ENCODE peak calls at places on chromosomes 12 and 14, in nine cellular contexts. One of them, this sample, is unnamed.
A peak's percentile ranks its signal among the peaks of the same experiment; 100 is the strongest.

GRCh38 chr14:91249841-91250616 is 5.5 kb upstream of the GPR68 start:
- DNase-seq in A549: peak; percentile 36
- DNase-seq in ascending aorta: no peak
- DNase-seq in ovary: no peak
- DNase-seq in left ventricle myocardium inferior: no peak
- DNase-seq in neural progenitor cell: peak; percentile 85
- DNase-seq in HCT116: no peak
- DNase-seq in cardiac muscle cell: no peak
- DNase-seq in Panc1: no peak
- DNase-seq in this sample: no peak

GRCh38 chr14:39181026-39181692 is 6.1 kb downstream of the PNN start:
- DNase-seq in A549: no peak
- DNase-seq in ascending aorta: no peak
- DNase-seq in ovary: no peak
- DNase-seq in left ventricle myocardium inferior: no peak
- DNase-seq in neural progenitor cell: no peak
- DNase-seq in HCT116: no peak
- DNase-seq in cardiac muscle cell: no peak
- DNase-seq in Panc1: no peak
- DNase-seq in this sample: no peak

GRCh38 chr14:67187826-67188225 is 1.4 kb upstream of the GARIN2 start:
- DNase-seq in A549: peak; percentile 29
- DNase-seq in ascending aorta: no peak
- DNase-seq in ovary: no peak
- DNase-seq in left ventricle myocardium inferior: no peak
- DNase-seq in neural progenitor cell: no peak
- DNase-seq in HCT116: peak; percentile 85
- DNase-seq in cardiac muscle cell: peak; percentile 27
- DNase-seq in Panc1: peak; percentile 54
- DNase-seq in this sample: no peak

GRCh38 chr12:51820721-51821422 is 27.6 kb downstream of the FIGNL2 start:
- DNase-seq in A549: peak; percentile 86
- DNase-seq in ascending aorta: peak; percentile 68
- DNase-seq in ovary: no peak
- DNase-seq in left ventricle myocardium inferior: peak; percentile 73
- DNase-seq in neural progenitor cell: peak; percentile 92
- DNase-seq in HCT116: no peak
- DNase-seq in cardiac muscle cell: peak; percentile 72
- DNase-seq in Panc1: no peak
- DNase-seq in this sample: peak; percentile 72

GRCh38 chr14:20692111-20692751 is 3.7 kb downstream of the ANG start:
- DNase-seq in A549: no peak
- DNase-seq in ascending aorta: no peak
- DNase-seq in ovary: no peak
- DNase-seq in left ventricle myocardium inferior: no peak
- DNase-seq in neural progenitor cell: no peak
- DNase-seq in HCT116: no peak
- DNase-seq in cardiac muscle cell: no peak
- DNase-seq in Panc1: no peak
- DNase-seq in this sample: no peak

GRCh38 chr12:42163913-42164312 is 19.2 kb upstream of the GXYLT1 start:
- DNase-seq in A549: peak; percentile 46
- DNase-seq in ascending aorta: no peak
- DNase-seq in ovary: no peak
- DNase-seq in left ventricle myocardium inferior: no peak
- DNase-seq in neural progenitor cell: no peak
- DNase-seq in HCT116: no peak
- DNase-seq in cardiac muscle cell: no peak
- DNase-seq in Panc1: no peak
- DNase-seq in this sample: no peak

GRCh38 chr14:89022274-89022673 is 197.8 kb downstream of the TTC8 start:
- DNase-seq in A549: no peak
- DNase-seq in ascending aorta: no peak
- DNase-seq in ovary: no peak
- DNase-seq in left ventricle myocardium inferior: no peak
- DNase-seq in neural progenitor cell: no peak
- DNase-seq in HCT116: no peak
- DNase-seq in cardiac muscle cell: no peak
- DNase-seq in Panc1: no peak
- DNase-seq in this sample: no peak

GRCh38 chr14:64826845-64827244 is 52.9 kb downstream of the SPTB start:
- DNase-seq in A549: no peak
- DNase-seq in ascending aorta: no peak
- DNase-seq in ovary: no peak
- DNase-seq in left ventricle myocardium inferior: no peak
- DNase-seq in neural progenitor cell: no peak
- DNase-seq in HCT116: no peak
- DNase-seq in cardiac muscle cell: peak; percentile 40
- DNase-seq in Panc1: no peak
- DNase-seq in this sample: no peak

GRCh38 chr14:95948608-95949007 is 72.0 kb downstream of the TUNAR start:
- DNase-seq in A549: no peak
- DNase-seq in ascending aorta: no peak
- DNase-seq in ovary: no peak
- DNase-seq in left ventricle myocardium inferior: no peak
- DNase-seq in neural progenitor cell: peak; percentile 91
- DNase-seq in HCT116: no peak
- DNase-seq in cardiac muscle cell: no peak
- DNase-seq in Panc1: no peak
- DNase-seq in this sample: no peak

GRCh38 chr12:5429741-5430557 is 2.0 kb upstream of the NTF3 start:
- DNase-seq in A549: no peak
- DNase-seq in ascending aorta: no peak
- DNase-seq in ovary: no peak
- DNase-seq in left ventricle myocardium inferior: no peak
- DNase-seq in neural progenitor cell: peak; percentile 69
- DNase-seq in HCT116: no peak
- DNase-seq in cardiac muscle cell: no peak
- DNase-seq in Panc1: no peak
- DNase-seq in this sample: no peak

GRCh38 chr14:68309631-68310030 is 483.2 kb downstream of the ZFP36L1 start:
- DNase-seq in A549: no peak
- DNase-seq in ascending aorta: no peak
- DNase-seq in ovary: no peak
- DNase-seq in left ventricle myocardium inferior: no peak
- DNase-seq in neural progenitor cell: no peak
- DNase-seq in HCT116: no peak
- DNase-seq in cardiac muscle cell: peak; percentile 14
- DNase-seq in Panc1: no peak
- DNase-seq in this sample: no peak

GRCh38 chr12:103964805-103965204 is 867 bp upstream of the TDG start:
- DNase-seq in A549: no peak
- DNase-seq in ascending aorta: no peak
- DNase-seq in ovary: no peak
- DNase-seq in left ventricle myocardium inferior: no peak
- DNase-seq in neural progenitor cell: no peak
- DNase-seq in HCT116: no peak
- DNase-seq in cardiac muscle cell: no peak
- DNase-seq in Panc1: no peak
- DNase-seq in this sample: no peak

GRCh38 chr14:93184391-93185332 is at the start of the genes LYSET and MOAP1:
- DNase-seq in A549: peak; percentile 88
- DNase-seq in ascending aorta: peak; percentile 92
- DNase-seq in ovary: peak; percentile 82
- DNase-seq in left ventricle myocardium inferior: peak; percentile 87
- DNase-seq in neural progenitor cell: peak; percentile 95
- DNase-seq in HCT116: no peak
- DNase-seq in cardiac muscle cell: peak; percentile 88
- DNase-seq in Panc1: no peak
- DNase-seq in this sample: peak; percentile 88

GRCh38 chr14:101520621-101521305 is 40.5 kb upstream of the DIO3 start:
- DNase-seq in A549: no peak
- DNase-seq in ascending aorta: peak; percentile 74
- DNase-seq in ovary: peak; percentile 78
- DNase-seq in left ventricle myocardium inferior: peak; percentile 35
- DNase-seq in neural progenitor cell: no peak
- DNase-seq in HCT116: no peak
- DNase-seq in cardiac muscle cell: peak; percentile 76
- DNase-seq in Panc1: no peak
- DNase-seq in this sample: no peak

GRCh38 chr12:125167658-125168057 is 102.4 kb downstream of the AACS start:
- DNase-seq in A549: no peak
- DNase-seq in ascending aorta: no peak
- DNase-seq in ovary: no peak
- DNase-seq in left ventricle myocardium inferior: no peak
- DNase-seq in neural progenitor cell: no peak
- DNase-seq in HCT116: no peak
- DNase-seq in cardiac muscle cell: no peak
- DNase-seq in Panc1: no peak
- DNase-seq in this sample: no peak

DNA sequence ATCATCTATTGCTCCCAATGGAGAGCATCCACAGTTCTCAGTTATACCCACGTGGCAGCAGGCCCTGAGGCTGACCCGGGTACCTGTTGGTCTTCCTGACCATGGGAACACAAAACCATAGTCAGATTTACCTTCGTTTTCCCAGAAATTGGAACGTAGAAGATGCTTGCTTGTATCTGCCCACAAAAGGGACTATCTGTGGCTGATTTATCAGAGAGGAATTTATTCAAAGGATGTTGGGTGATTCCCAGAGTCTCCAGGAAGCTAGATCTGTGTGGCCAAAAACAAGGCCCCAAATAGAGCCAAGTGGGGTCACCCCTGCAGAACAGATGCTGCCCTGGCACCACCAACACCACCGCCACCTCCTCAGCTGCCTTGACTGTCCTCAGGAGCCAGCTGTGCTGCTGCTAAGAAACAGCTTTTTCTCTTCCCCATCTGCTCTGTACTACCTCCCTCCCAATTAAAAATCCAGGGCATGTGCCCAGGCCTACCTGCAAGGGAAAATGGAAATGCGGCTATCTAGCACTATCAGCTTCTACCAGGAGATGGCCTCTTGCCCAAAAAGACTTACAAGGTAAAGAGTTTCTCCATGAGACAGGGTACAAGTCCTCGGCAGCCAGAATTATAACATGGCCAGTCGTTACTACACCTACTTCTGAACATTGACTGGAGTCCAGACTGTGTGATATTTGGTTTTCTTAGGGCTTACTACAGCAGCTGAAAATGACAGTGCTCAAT is 128.6 kb upstream of the PLEKHG7 start:
- DNase-seq in A549: peak; percentile 64
- DNase-seq in ascending aorta: no peak
- DNase-seq in ovary: no peak
- DNase-seq in left ventricle myocardium inferior: no peak
- DNase-seq in neural progenitor cell: peak; percentile 24
- DNase-seq in HCT116: peak; percentile 27
- DNase-seq in cardiac muscle cell: peak; percentile 29
- DNase-seq in Panc1: no peak
- DNase-seq in this sample: no peak
- TF ChIP-seq CTCF in A549: peak; percentile 33
- TF ChIP-seq CTCF in ascending aorta: no peak
- TF ChIP-seq CTCF in ovary: no peak
- TF ChIP-seq CTCF in left ventricle myocardium inferior: no peak
- TF ChIP-seq CTCF in neural progenitor cell: peak; percentile 39
- TF ChIP-seq CTCF in HCT116: peak; percentile 43
- TF ChIP-seq CTCF in cardiac muscle cell: peak; percentile 26
- TF ChIP-seq CTCF in Panc1: peak; percentile 34
- TF ChIP-seq CTCF in this sample: no peak

DNA sequence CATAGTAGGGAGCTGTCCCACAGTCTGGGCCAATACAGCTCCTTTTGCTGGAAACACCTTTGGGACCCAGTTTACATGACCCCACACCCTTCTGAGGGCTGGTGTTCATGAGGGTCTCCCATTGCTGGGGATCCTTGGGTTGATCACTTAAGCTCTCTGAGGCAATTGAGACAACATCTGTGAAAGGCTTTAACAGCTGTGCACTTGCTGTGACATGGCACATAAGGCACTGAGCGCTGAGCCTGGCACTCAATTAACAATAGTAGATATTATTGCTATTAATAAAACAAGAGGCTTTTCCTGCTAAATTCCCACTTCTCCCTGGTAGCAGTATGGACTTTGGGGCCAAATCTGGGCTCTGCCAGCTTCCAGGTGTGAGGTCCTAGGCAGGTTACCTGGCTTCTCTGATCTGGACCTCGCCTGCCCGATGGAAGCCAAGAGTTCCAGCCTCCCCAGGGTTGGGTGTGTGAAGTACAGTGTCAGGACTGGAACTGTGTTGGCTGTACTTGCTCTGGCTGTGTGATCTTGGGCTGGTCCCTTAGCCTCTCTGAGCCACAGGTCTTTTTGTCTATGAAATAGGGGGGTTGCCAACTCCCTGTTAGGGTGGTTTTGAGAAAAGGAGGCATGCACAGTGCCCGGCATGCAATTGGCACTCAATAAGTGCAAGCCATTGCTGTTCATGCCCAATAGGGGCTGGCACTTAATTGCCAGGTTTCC is 3.1 kb downstream of the SH2B3 start:
- DNase-seq in A549: no peak
- DNase-seq in ascending aorta: no peak
- DNase-seq in ovary: no peak
- DNase-seq in left ventricle myocardium inferior: no peak
- DNase-seq in neural progenitor cell: no peak
- DNase-seq in HCT116: no peak
- DNase-seq in cardiac muscle cell: no peak
- DNase-seq in Panc1: no peak
- DNase-seq in this sample: no peak
- H3K4me1 ChIP-seq in A549: peaks cover 42% of the 10 kb centered on the region
- H3K4me1 ChIP-seq in ascending aorta: peaks cover 15% of the 10 kb centered on the region
- H3K4me1 ChIP-seq in ovary: peaks cover 14% of the 10 kb centered on the region
- H3K4me1 ChIP-seq in left ventricle myocardium inferior: peaks cover 97% of the 10 kb centered on the region
- H3K4me1 ChIP-seq in neural progenitor cell: peaks cover 33% of the 10 kb centered on the region
- H3K4me1 ChIP-seq in HCT116: peaks cover 33% of the 10 kb centered on the region
- H3K4me1 ChIP-seq in cardiac muscle cell: peaks cover 28% of the 10 kb centered on the region
- H3K4me1 ChIP-seq in Panc1: peaks cover 73% of the 10 kb centered on the region
- H3K4me1 ChIP-seq in this sample: peaks cover 36% of the 10 kb centered on the region

GRCh38 chr14:103186241-103186835 is 63.1 kb downstream of the TNFAIP2 start:
- DNase-seq in A549: no peak
- DNase-seq in ascending aorta: no peak
- DNase-seq in ovary: no peak
- DNase-seq in left ventricle myocardium inferior: no peak
- DNase-seq in neural progenitor cell: peak; percentile 39
- DNase-seq in HCT116: no peak
- DNase-seq in cardiac muscle cell: no peak
- DNase-seq in Panc1: no peak
- DNase-seq in this sample: no peak
- H3K4me3 ChIP-seq in A549: no peak overlapping the region
- H3K4me3 ChIP-seq in ascending aorta: no peak overlapping the region
- H3K4me3 ChIP-seq in ovary: no peak overlapping the region
- H3K4me3 ChIP-seq in left ventricle myocardium inferior: no peak overlapping the region
- H3K4me3 ChIP-seq in neural progenitor cell: no peak overlapping the region
- H3K4me3 ChIP-seq in HCT116: no peak overlapping the region
- H3K4me3 ChIP-seq in cardiac muscle cell: no peak overlapping the region
- H3K4me3 ChIP-seq in Panc1: no peak overlapping the region
- H3K4me3 ChIP-seq in this sample: no peak overlapping the region

DNA sequence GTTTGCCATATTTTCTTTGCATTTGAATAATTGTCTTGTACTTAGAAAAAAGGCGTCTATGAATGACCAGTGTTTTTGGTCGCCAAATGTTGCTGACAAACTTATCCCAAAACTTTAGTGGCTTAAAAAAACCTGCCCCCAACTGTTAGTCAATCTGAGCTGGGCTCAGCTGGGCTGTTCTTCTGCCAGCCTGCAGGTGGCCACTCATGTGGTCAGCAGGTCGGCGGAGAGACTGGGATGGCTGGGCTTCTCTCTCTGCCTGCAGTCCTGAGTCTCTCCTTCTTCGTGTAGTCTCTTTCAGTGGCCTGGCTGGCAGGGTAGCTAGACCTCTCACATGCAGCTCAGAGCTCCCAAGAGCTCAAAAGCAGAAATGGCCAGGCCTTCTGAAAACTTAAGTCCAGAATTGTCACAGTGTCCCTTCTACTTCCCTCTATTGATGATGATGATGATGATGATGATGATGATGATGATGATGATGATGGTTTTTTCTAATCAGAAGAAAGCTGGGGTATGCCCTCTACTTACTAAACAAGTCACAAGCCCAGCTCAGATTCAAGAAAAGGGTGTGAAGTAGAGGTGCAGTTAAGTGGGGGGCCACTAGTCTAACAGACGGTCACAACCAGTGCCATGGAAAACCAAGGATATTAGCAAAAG is 87.9 kb downstream of the PTPN11 start:
- DNase-seq in A549: peak; percentile 33
- DNase-seq in ascending aorta: no peak
- DNase-seq in ovary: no peak
- DNase-seq in left ventricle myocardium inferior: no peak
- DNase-seq in neural progenitor cell: no peak
- DNase-seq in HCT116: no peak
- DNase-seq in cardiac muscle cell: no peak
- DNase-seq in Panc1: no peak
- DNase-seq in this sample: no peak
- TF ChIP-seq CTCF in A549: no peak
- TF ChIP-seq CTCF in ascending aorta: no peak
- TF ChIP-seq CTCF in ovary: no peak
- TF ChIP-seq CTCF in left ventricle myocardium inferior: no peak
- TF ChIP-seq CTCF in neural progenitor cell: no peak
- TF ChIP-seq CTCF in HCT116: peak; percentile 61
- TF ChIP-seq CTCF in cardiac muscle cell: no peak
- TF ChIP-seq CTCF in Panc1: no peak
- TF ChIP-seq CTCF in this sample: no peak

This sample was measured in mucosa of descending colon.